ENCODE peak calls at places on chromosomes 6 and 20, in six cellular contexts. M, Q, V, A, Y and N are unnamed samples. For H3K4me1, the result is how much of the 10 kb centered on the place peaks cover.

GRCh38 chr6:54629132-54629531 is 217.4 kb upstream of the FAM83B start:
- DNase-seq in M (no peak), Q (no peak), V (no peak), A (no peak), Y (no peak), N (no peak)

GRCh38 chr6:131159578-131159977 is 24.3 kb downstream of the AKAP7 start:
- DNase-seq in M (no peak), Q (no peak), V (no peak), A (no peak), Y (no peak), N (no peak)

GRCh38 chr6:8131265-8131897 is 29.0 kb upstream of the EEF1E1 start:
- DNase-seq in M (peak), Q (peak), V (peak), A (peak), Y (peak), N (no peak)

GRCh38 chr6:34414999-34415858 is 10.6 kb downstream of the RPS10 start:
- DNase-seq in M (peak), Q (no peak), V (peak), A (no peak), Y (peak), N (peak)

GRCh38 chr20:23200413-23200812 is 114.3 kb upstream of the CD93 start:
- DNase-seq in M (no peak), Q (no peak), V (no peak), A (no peak), Y (no peak), N (no peak)

GRCh38 chr6:41689171-41690008 is 46.0 kb downstream of the TFEB start:
- DNase-seq in M (no peak), Q (no peak), V (no peak), A (no peak), Y (no peak), N (no peak)

GRCh38 chr6:44476849-44477248 is 89.3 kb downstream of the CDC5L start:
- DNase-seq in M (no peak), Q (no peak), V (no peak), A (no peak), Y (no peak), N (no peak)

GRCh38 chr20:675453-676314 is at the start of gene SCRT2:
- DNase-seq in M (peak), Q (peak), V (peak), A (no peak), Y (peak), N (peak)

GRCh38 chr20:53331151-53331973 is 262.3 kb downstream of the ZNF217 start:
- DNase-seq in M (no peak), Q (peak), V (peak), A (no peak), Y (no peak), N (no peak)

DNA sequence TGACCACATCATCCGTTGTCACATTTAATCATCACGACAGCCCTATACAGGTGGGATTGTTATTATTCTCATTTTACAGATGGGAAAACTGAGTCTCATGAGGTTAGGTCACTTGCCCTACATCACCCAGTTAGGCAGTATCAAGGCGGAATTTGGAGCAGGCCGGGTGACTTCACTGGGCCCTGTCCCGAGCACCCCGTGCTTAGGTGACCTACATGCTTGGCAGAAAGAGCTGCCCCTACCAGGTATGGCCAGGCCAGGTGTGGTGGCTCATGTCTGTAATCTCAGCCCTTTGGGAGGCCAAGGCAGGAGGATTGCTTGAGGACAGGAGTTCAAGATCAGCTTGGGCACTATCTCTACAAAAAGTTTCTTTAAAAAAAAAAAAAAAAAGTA is 44.0 kb downstream of the RIN2 start:
- DNase-seq in M (no peak), Q (no peak), V (no peak), A (no peak), Y (no peak), N (no peak)
- H3K4me1 ChIP-seq in M (under half), Q (under half), V (under half), A (under half), Y (under half), N (under half)

GRCh38 chr6:22361576-22361975 is 64.7 kb upstream of the PRL start:
- DNase-seq in M (no peak), Q (no peak), V (no peak), A (no peak), Y (no peak), N (no peak)

GRCh38 chr6:22362361-22362760 is 65.5 kb upstream of the PRL start:
- DNase-seq in M (no peak), Q (no peak), V (no peak), A (no peak), Y (no peak), N (no peak)

GRCh38 chr6:22357724-22358189 is 60.9 kb upstream of the PRL start:
- DNase-seq in M (no peak), Q (no peak), V (no peak), A (no peak), Y (no peak), N (no peak)

GRCh38 chr6:22353036-22353560 is 56.3 kb upstream of the PRL start:
- DNase-seq in M (no peak), Q (no peak), V (no peak), A (no peak), Y (no peak), N (no peak)

GRCh38 chr6:22356362-22356940 is 59.6 kb upstream of the PRL start:
- DNase-seq in M (no peak), Q (no peak), V (no peak), A (no peak), Y (no peak), N (no peak)
- TF ChIP-seq CTCF in M (no peak), Q (no peak), V (no peak), A (no peak), Y (no peak), N (no peak)

DNA sequence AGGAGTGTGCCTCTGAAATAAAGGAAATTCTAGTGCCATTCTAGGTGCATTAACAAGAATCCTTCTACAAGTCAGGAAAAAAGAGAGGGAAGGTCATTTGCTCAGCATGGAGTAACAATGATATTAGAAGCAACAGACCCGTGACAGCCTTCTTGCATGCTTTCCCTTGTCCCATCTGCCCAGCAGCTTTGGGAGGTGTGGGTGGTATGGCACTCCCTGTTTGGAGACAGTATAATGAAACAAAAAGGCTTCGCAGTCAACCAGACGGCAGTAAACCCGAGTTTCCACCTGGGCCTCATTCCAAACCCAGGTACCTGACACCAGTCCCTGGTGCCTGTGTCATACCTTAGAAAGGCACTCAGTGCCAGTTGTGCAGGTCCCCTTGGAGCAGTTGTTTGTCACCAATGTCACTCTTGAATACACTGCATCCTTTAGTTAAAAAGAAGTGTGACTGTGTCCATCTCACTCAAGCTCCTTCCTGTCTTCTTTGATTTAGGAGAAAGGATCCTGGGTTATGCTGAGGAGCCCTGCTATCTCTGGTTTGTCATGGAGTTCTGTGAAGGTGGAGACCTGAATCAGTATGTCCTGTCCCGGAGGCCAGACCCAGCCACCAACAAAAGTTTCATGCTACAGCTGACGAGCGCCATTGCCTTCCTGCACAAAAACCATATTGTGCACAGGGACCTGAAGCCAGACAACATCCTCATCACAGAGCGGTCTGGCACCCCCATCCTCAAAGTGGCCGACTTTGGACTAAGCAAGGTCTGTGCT is 14.7 kb downstream of the STK35 start:
- DNase-seq in M (no peak), Q (no peak), V (no peak), A (no peak), Y (no peak), N (peak)
- H3K4me1 ChIP-seq in M (under half), Q (under half), V (under half), A (under half), Y (under half), N (under half)

DNA sequence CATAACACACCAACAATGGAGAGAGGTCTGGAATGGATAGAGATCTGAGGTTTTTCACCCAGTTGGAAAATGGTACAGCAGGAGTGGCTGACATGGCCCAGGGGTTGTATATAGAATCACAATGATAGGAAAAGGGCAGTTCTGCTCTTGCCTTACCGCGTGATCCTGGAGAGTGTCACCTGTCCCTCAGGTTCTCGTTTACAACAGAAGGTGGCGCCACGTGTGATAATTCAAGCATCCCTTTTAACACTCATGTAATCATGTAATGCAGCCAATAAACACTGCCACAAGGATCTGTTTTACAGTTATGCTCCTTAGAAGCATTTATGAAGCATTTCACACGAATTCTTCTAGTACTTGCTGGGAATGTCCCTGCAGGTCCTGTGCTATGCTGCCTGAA is 12.9 kb upstream of the WFDC2 start:
- DNase-seq in M (peak), Q (peak), V (peak), A (no peak), Y (no peak), N (no peak)
- TF ChIP-seq CTCF in M (peak), Q (peak), V (peak), A (peak), Y (no peak), N (no peak)

GRCh38 chr20:17960927-17961599 is 7.5 kb downstream of the SNX5 start:
- DNase-seq in M (no peak), Q (no peak), V (no peak), A (no peak), Y (peak), N (peak)
- H3K4me1 ChIP-seq in M (under half), Q (under half), V (half or more), A (under half), Y (under half), N (under half)

GRCh38 chr6:168817558-168818159 is 376.7 kb downstream of the SMOC2 start:
- DNase-seq in M (no peak), Q (no peak), V (no peak), A (no peak), Y (no peak), N (no peak)

GRCh38 chr6:168819546-168819945 is 378.6 kb downstream of the SMOC2 start:
- DNase-seq in M (no peak), Q (no peak), V (no peak), A (no peak), Y (no peak), N (no peak)

GRCh38 chr6:168815229-168815628 is 374.2 kb downstream of the SMOC2 start:
- DNase-seq in M (no peak), Q (peak), V (peak), A (no peak), Y (no peak), N (no peak)
- TF ChIP-seq CTCF in M (peak), Q (peak), V (peak), A (peak), Y (no peak), N (no peak)

GRCh38 chr20:33584976-33585375 is 77.2 kb upstream of the C20orf144 start:
- DNase-seq in M (no peak), Q (no peak), V (no peak), A (no peak), Y (no peak), N (no peak)
- H3K4me1 ChIP-seq in M (under half), Q (under half), V (under half), A (under half), Y (under half), N (under half)

GRCh38 chr6:147167009-147167408 is 37.2 kb upstream of the STXBP5 start:
- DNase-seq in M (no peak), Q (no peak), V (no peak), A (no peak), Y (no peak), N (no peak)
- TF ChIP-seq CTCF in M (no peak), Q (no peak), V (no peak), A (no peak), Y (no peak), N (no peak)